ENCODE peak calls at places on chromosomes 2 and 18, in five cellular contexts. One of them, this sample, is unnamed.
A peak's percentile ranks its signal among the peaks of the same experiment; 100 is the strongest.

GRCh38 chr2:17208511-17208910 is 309.7 kb downstream of the RAD51AP2 start:
- DNase-seq in CD8-positive, alpha-beta T cell: no peak
- DNase-seq in omental fat pad: no peak
- DNase-seq in nephron progenitor cell: no peak
- DNase-seq in upper lobe of left lung: no peak
- DNase-seq in this sample: no peak

GRCh38 chr2:109631741-109632140 is 17.6 kb downstream of the SOWAHC start:
- DNase-seq in nephron progenitor cell: no peak
- DNase-seq in CD8-positive, alpha-beta T cell: no peak
- DNase-seq in upper lobe of left lung: no peak
- DNase-seq in omental fat pad: no peak
- DNase-seq in this sample: no peak

GRCh38 chr2:178700922-178701342 is 106.3 kb downstream of the TTN start:
- DNase-seq in omental fat pad: no peak
- DNase-seq in upper lobe of left lung: no peak
- DNase-seq in nephron progenitor cell: no peak
- DNase-seq in CD8-positive, alpha-beta T cell: no peak
- DNase-seq in this sample: no peak

GRCh38 chr18:7104649-7105048 is 12.9 kb downstream of the LAMA1 start:
- DNase-seq in nephron progenitor cell: no peak
- DNase-seq in omental fat pad: no peak
- DNase-seq in upper lobe of left lung: no peak
- DNase-seq in CD8-positive, alpha-beta T cell: no peak
- DNase-seq in this sample: peak; percentile 24

GRCh38 chr2:181177376-181177775 is 197.0 kb downstream of the UBE2E3 start:
- DNase-seq in nephron progenitor cell: no peak
- DNase-seq in CD8-positive, alpha-beta T cell: no peak
- DNase-seq in upper lobe of left lung: no peak
- DNase-seq in omental fat pad: no peak
- DNase-seq in this sample: no peak

GRCh38 chr2:147631294-147631693 is 213.5 kb upstream of the ACVR2A start:
- DNase-seq in omental fat pad: no peak
- DNase-seq in nephron progenitor cell: no peak
- DNase-seq in upper lobe of left lung: no peak
- DNase-seq in CD8-positive, alpha-beta T cell: no peak
- DNase-seq in this sample: no peak

GRCh38 chr18:48249841-48250240 is 159.3 kb downstream of the ZBTB7C start:
- DNase-seq in nephron progenitor cell: no peak
- DNase-seq in omental fat pad: no peak
- DNase-seq in CD8-positive, alpha-beta T cell: no peak
- DNase-seq in upper lobe of left lung: no peak
- DNase-seq in this sample: no peak

GRCh38 chr2:74419345-74419744 is 2.1 kb downstream of the C2orf81 start:
- DNase-seq in upper lobe of left lung: no peak
- DNase-seq in CD8-positive, alpha-beta T cell: no peak
- DNase-seq in omental fat pad: no peak
- DNase-seq in nephron progenitor cell: no peak
- DNase-seq in this sample: no peak

GRCh38 chr2:225894240-225894980 is 494.9 kb downstream of the NYAP2 start:
- DNase-seq in CD8-positive, alpha-beta T cell: no peak
- DNase-seq in upper lobe of left lung: no peak
- DNase-seq in nephron progenitor cell: no peak
- DNase-seq in omental fat pad: no peak
- DNase-seq in this sample: no peak

GRCh38 chr2:125471963-125472362 is 1184.0 kb upstream of the GYPC start:
- DNase-seq in nephron progenitor cell: peak; percentile 54
- DNase-seq in omental fat pad: no peak
- DNase-seq in upper lobe of left lung: no peak
- DNase-seq in CD8-positive, alpha-beta T cell: no peak
- DNase-seq in this sample: no peak

GRCh38 chr2:237517163-237517562 is 30.1 kb downstream of the MLPH start:
- DNase-seq in omental fat pad: no peak
- DNase-seq in CD8-positive, alpha-beta T cell: no peak
- DNase-seq in nephron progenitor cell: no peak
- DNase-seq in upper lobe of left lung: no peak
- DNase-seq in this sample: no peak

GRCh38 chr2:30765876-30766470 is 41.3 kb downstream of the CAPN13 start:
- DNase-seq in upper lobe of left lung: no peak
- DNase-seq in CD8-positive, alpha-beta T cell: no peak
- DNase-seq in nephron progenitor cell: no peak
- DNase-seq in omental fat pad: no peak
- DNase-seq in this sample: no peak

GRCh38 chr2:42047488-42048317 is at the start of gene PKDCC:
- DNase-seq in nephron progenitor cell: peak; percentile 86
- DNase-seq in CD8-positive, alpha-beta T cell: no peak
- DNase-seq in omental fat pad: no peak
- DNase-seq in upper lobe of left lung: peak; percentile 76
- DNase-seq in this sample: peak; percentile 56

GRCh38 chr2:203427061-203427460 is 98.9 kb downstream of the ABI2 start:
- DNase-seq in nephron progenitor cell: no peak
- DNase-seq in upper lobe of left lung: no peak
- DNase-seq in CD8-positive, alpha-beta T cell: no peak
- DNase-seq in omental fat pad: no peak
- DNase-seq in this sample: no peak

GRCh38 chr2:85015653-85016360 is 44.8 kb downstream of the KCMF1 start:
- DNase-seq in CD8-positive, alpha-beta T cell: no peak
- DNase-seq in omental fat pad: no peak
- DNase-seq in nephron progenitor cell: no peak
- DNase-seq in upper lobe of left lung: no peak
- DNase-seq in this sample: no peak
- TF ChIP-seq CTCF in CD8-positive, alpha-beta T cell: no peak
- TF ChIP-seq CTCF in omental fat pad: no peak
- TF ChIP-seq CTCF in nephron progenitor cell: no peak
- TF ChIP-seq CTCF in upper lobe of left lung: no peak
- TF ChIP-seq CTCF in this sample: no peak

GRCh38 chr2:36672199-36672598 is 24.3 kb upstream of the VIT start:
- DNase-seq in nephron progenitor cell: no peak
- DNase-seq in omental fat pad: no peak
- DNase-seq in upper lobe of left lung: no peak
- DNase-seq in CD8-positive, alpha-beta T cell: no peak
- DNase-seq in this sample: no peak
- TF ChIP-seq CTCF in nephron progenitor cell: peak; percentile 58
- TF ChIP-seq CTCF in omental fat pad: no peak
- TF ChIP-seq CTCF in upper lobe of left lung: peak; percentile 8
- TF ChIP-seq CTCF in CD8-positive, alpha-beta T cell: no peak
- TF ChIP-seq CTCF in this sample: no peak

GRCh38 chr2:9344434-9344833 is 78.9 kb downstream of the ITGB1BP1 start:
- DNase-seq in upper lobe of left lung: no peak
- DNase-seq in nephron progenitor cell: no peak
- DNase-seq in CD8-positive, alpha-beta T cell: no peak
- DNase-seq in omental fat pad: no peak
- DNase-seq in this sample: no peak

GRCh38 chr2:9337901-9338300 is 85.4 kb downstream of the ITGB1BP1 start:
- DNase-seq in omental fat pad: no peak
- DNase-seq in CD8-positive, alpha-beta T cell: no peak
- DNase-seq in nephron progenitor cell: no peak
- DNase-seq in upper lobe of left lung: no peak
- DNase-seq in this sample: no peak

GRCh38 chr2:9342659-9343058 is 80.7 kb downstream of the ITGB1BP1 start:
- DNase-seq in upper lobe of left lung: no peak
- DNase-seq in omental fat pad: no peak
- DNase-seq in nephron progenitor cell: no peak
- DNase-seq in CD8-positive, alpha-beta T cell: no peak
- DNase-seq in this sample: no peak

GRCh38 chr2:9343524-9343923 is 79.8 kb downstream of the ITGB1BP1 start:
- DNase-seq in CD8-positive, alpha-beta T cell: no peak
- DNase-seq in upper lobe of left lung: no peak
- DNase-seq in nephron progenitor cell: no peak
- DNase-seq in omental fat pad: no peak
- DNase-seq in this sample: no peak

DNA sequence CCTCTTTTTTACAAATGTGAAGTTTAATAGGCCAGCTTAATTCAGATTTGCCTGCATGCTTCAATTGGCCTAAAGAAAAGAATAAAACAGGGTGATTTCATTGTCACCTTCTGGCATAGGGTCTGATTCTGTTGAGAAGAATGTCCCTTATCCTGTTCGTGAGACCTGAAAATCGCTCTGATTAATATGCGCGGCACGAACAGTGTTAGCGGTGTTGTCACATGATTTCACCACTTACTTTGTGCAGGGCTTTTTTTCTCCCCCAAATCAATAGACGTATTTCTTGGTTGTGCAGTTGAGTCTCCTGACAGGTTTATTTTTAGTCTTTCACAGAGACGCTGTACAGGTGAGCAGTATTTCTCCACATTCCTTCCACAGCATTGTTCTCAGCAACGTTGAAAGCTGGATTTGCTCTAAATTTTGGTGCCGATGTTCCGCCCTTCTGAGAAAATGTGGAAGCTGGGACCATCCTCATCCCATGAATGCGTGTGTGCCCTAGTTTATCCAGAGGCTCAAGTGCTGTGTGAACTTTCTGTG is 81.9 kb downstream of the ITGB1BP1 start:
- DNase-seq in nephron progenitor cell: no peak
- DNase-seq in upper lobe of left lung: no peak
- DNase-seq in omental fat pad: no peak
- DNase-seq in CD8-positive, alpha-beta T cell: no peak
- DNase-seq in this sample: no peak
- TF ChIP-seq CTCF in nephron progenitor cell: no peak
- TF ChIP-seq CTCF in upper lobe of left lung: no peak
- TF ChIP-seq CTCF in omental fat pad: no peak
- TF ChIP-seq CTCF in CD8-positive, alpha-beta T cell: no peak
- TF ChIP-seq CTCF in this sample: no peak

DNA sequence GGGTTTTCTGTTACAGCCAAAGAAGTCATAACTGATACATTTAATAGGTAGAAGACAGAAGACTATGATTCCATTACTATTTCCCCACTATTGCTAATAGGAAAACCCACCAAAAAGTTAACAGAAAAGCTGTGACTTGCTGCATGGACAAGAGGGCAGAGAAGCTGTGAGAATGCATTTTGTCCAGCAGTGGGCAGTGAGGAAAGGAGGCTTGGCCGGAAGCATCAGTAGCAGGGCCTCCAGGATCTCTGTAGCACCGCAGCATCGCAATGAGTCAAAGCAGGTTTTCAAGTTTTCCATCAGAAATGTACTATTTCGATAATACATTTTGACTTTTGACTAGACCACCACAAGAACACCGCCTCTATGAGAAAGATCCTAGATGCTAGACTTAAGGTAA is 24.9 kb downstream of the MYO5B start:
- DNase-seq in CD8-positive, alpha-beta T cell: no peak
- DNase-seq in nephron progenitor cell: no peak
- DNase-seq in upper lobe of left lung: no peak
- DNase-seq in omental fat pad: no peak
- DNase-seq in this sample: no peak
- TF ChIP-seq CTCF in CD8-positive, alpha-beta T cell: no peak
- TF ChIP-seq CTCF in nephron progenitor cell: no peak
- TF ChIP-seq CTCF in upper lobe of left lung: no peak
- TF ChIP-seq CTCF in omental fat pad: no peak
- TF ChIP-seq CTCF in this sample: no peak

DNA sequence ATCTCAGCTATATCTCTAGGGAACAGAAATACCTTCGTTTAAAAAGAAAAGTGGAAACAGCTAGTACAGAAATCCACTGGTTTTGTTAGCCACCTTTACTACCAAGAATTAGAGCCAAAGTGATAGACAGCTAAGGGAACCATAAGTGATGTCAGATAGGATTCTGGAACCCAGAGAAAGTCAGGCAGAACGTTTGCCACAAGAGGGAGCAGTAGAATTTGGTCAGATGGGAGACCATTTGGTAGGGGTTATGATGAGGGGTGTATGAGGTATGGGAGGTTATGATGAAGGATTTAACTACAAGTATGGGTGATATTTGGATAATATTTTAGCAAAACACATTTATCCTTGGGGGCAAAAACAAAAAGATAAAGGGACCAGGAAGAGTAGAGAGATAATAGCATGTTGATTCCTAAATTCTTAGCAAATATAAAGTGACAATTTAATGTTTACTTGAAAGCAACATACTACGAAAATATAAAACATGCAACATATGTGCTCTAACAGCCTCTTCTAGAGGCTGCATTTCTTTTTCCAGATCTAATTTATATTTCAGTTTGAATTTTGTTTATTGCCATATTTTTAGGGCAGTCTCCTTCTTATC is 3.3 kb downstream of the SLC8A1 start:
- DNase-seq in CD8-positive, alpha-beta T cell: no peak
- DNase-seq in omental fat pad: no peak
- DNase-seq in nephron progenitor cell: peak; percentile 26
- DNase-seq in upper lobe of left lung: no peak
- DNase-seq in this sample: no peak
- TF ChIP-seq CTCF in CD8-positive, alpha-beta T cell: no peak
- TF ChIP-seq CTCF in omental fat pad: no peak
- TF ChIP-seq CTCF in nephron progenitor cell: peak; percentile 52
- TF ChIP-seq CTCF in upper lobe of left lung: peak; percentile 43
- TF ChIP-seq CTCF in this sample: no peak

GRCh38 chr18:23583071-23583865 is 3.0 kb downstream of the NPC1 start:
- DNase-seq in nephron progenitor cell: peak; percentile 10
- DNase-seq in upper lobe of left lung: no peak
- DNase-seq in omental fat pad: no peak
- DNase-seq in CD8-positive, alpha-beta T cell: no peak
- DNase-seq in this sample: no peak

GRCh38 chr18:23584019-23584970 is 2.0 kb downstream of the NPC1 start:
- DNase-seq in omental fat pad: no peak
- DNase-seq in CD8-positive, alpha-beta T cell: no peak
- DNase-seq in upper lobe of left lung: peak; percentile 51
- DNase-seq in nephron progenitor cell: no peak
- DNase-seq in this sample: no peak

GRCh38 chr18:23578891-23579653 is 7.2 kb downstream of the NPC1 start:
- DNase-seq in upper lobe of left lung: no peak
- DNase-seq in CD8-positive, alpha-beta T cell: no peak
- DNase-seq in omental fat pad: no peak
- DNase-seq in nephron progenitor cell: no peak
- DNase-seq in this sample: no peak

GRCh38 chr18:23578067-23578705 is 8.1 kb downstream of the NPC1 start:
- DNase-seq in omental fat pad: no peak
- DNase-seq in CD8-positive, alpha-beta T cell: no peak
- DNase-seq in upper lobe of left lung: no peak
- DNase-seq in nephron progenitor cell: no peak
- DNase-seq in this sample: no peak

GRCh38 chr18:23580677-23581367 is 5.5 kb downstream of the NPC1 start:
- DNase-seq in CD8-positive, alpha-beta T cell: no peak
- DNase-seq in nephron progenitor cell: no peak
- DNase-seq in omental fat pad: no peak
- DNase-seq in upper lobe of left lung: no peak
- DNase-seq in this sample: no peak
- TF ChIP-seq CTCF in CD8-positive, alpha-beta T cell: no peak
- TF ChIP-seq CTCF in nephron progenitor cell: no peak
- TF ChIP-seq CTCF in omental fat pad: no peak
- TF ChIP-seq CTCF in upper lobe of left lung: no peak
- TF ChIP-seq CTCF in this sample: no peak

GRCh38 chr18:9366126-9366714 is 31.6 kb downstream of the TWSG1 start:
- DNase-seq in nephron progenitor cell: peak; percentile 5
- DNase-seq in CD8-positive, alpha-beta T cell: no peak
- DNase-seq in upper lobe of left lung: peak; percentile 23
- DNase-seq in omental fat pad: no peak
- DNase-seq in this sample: peak; percentile 88
- TF ChIP-seq CTCF in nephron progenitor cell: peak; percentile 12
- TF ChIP-seq CTCF in CD8-positive, alpha-beta T cell: no peak
- TF ChIP-seq CTCF in upper lobe of left lung: no peak
- TF ChIP-seq CTCF in omental fat pad: no peak
- TF ChIP-seq CTCF in this sample: peak; percentile 38

DNA sequence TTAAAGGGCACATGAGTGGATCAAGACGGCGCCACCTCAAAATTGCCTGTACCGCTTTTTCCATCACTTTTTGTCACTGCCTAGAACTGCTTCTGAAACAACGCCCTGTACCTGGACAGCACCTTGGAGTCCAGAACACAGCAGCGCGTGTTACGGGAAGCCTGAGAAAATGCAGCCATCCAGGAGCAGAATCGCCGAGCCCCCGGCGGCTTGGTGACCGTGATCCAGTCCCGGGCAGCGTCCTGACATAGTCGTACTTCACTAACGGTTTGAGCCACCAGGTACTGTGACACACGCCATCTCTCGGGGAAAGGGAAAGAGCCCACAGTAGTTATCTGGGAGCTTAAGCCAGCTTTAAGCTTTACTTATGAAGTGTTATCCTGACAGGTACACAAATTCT is 168.9 kb upstream of the SALL3 start:
- DNase-seq in omental fat pad: no peak
- DNase-seq in upper lobe of left lung: no peak
- DNase-seq in nephron progenitor cell: no peak
- DNase-seq in CD8-positive, alpha-beta T cell: no peak
- DNase-seq in this sample: no peak
- TF ChIP-seq CTCF in omental fat pad: no peak
- TF ChIP-seq CTCF in upper lobe of left lung: no peak
- TF ChIP-seq CTCF in nephron progenitor cell: no peak
- TF ChIP-seq CTCF in CD8-positive, alpha-beta T cell: no peak
- TF ChIP-seq CTCF in this sample: no peak

This sample was measured in prostate gland.